ENCODE peak calls at places on chromosomes 11 and 22, in eight cellular contexts. One of them, this sample, is unnamed.

GRCh38 chr22:23064381-23065068 is 5.8 kb upstream of the GNAZ start:
- DNase-seq in PC-3: no peak
- DNase-seq in NAMALWA: no peak
- DNase-seq in anterior cingulate cortex: no peak
- DNase-seq in non-pigmented ciliary epithelial cell: no peak
- DNase-seq in CMK: no peak
- DNase-seq in left lobe of liver: peak
- DNase-seq in NCI-H1092 treated with DMSO at 0.1 percent for 48 hours: no peak
- DNase-seq in this sample: no peak

GRCh38 chr11:45805305-45806071 is 539 bp downstream of the SLC35C1 start:
- DNase-seq in PC-3: peak
- DNase-seq in NAMALWA: no peak
- DNase-seq in anterior cingulate cortex: no peak
- DNase-seq in non-pigmented ciliary epithelial cell: no peak
- DNase-seq in CMK: no peak
- DNase-seq in left lobe of liver: no peak
- DNase-seq in NCI-H1092 treated with DMSO at 0.1 percent for 48 hours: no peak
- DNase-seq in this sample: no peak

GRCh38 chr11:12684354-12684753 is 10.1 kb downstream of the TEAD1 start:
- DNase-seq in PC-3: no peak
- DNase-seq in NAMALWA: no peak
- DNase-seq in anterior cingulate cortex: no peak
- DNase-seq in non-pigmented ciliary epithelial cell: no peak
- DNase-seq in CMK: no peak
- DNase-seq in left lobe of liver: no peak
- DNase-seq in NCI-H1092 treated with DMSO at 0.1 percent for 48 hours: no peak
- DNase-seq in this sample: no peak

GRCh38 chr11:20131744-20132666 is 28.3 kb downstream of the DBX1 start:
- DNase-seq in PC-3: peak
- DNase-seq in NAMALWA: peak
- DNase-seq in anterior cingulate cortex: peak
- DNase-seq in non-pigmented ciliary epithelial cell: no peak
- DNase-seq in CMK: peak
- DNase-seq in left lobe of liver: peak
- DNase-seq in NCI-H1092 treated with DMSO at 0.1 percent for 48 hours: peak
- DNase-seq in this sample: peak

GRCh38 chr22:22902247-22902962 is 14.8 kb downstream of the IGLL5 start:
- DNase-seq in PC-3: no peak
- DNase-seq in NAMALWA: peak
- DNase-seq in anterior cingulate cortex: no peak
- DNase-seq in non-pigmented ciliary epithelial cell: no peak
- DNase-seq in CMK: no peak
- DNase-seq in left lobe of liver: no peak
- DNase-seq in NCI-H1092 treated with DMSO at 0.1 percent for 48 hours: no peak
- DNase-seq in this sample: no peak

GRCh38 chr11:62546937-62547625 is 475 bp upstream of the AHNAK start:
- DNase-seq in PC-3: peak
- DNase-seq in NAMALWA: no peak
- DNase-seq in anterior cingulate cortex: no peak
- DNase-seq in non-pigmented ciliary epithelial cell: no peak
- DNase-seq in CMK: no peak
- DNase-seq in left lobe of liver: peak
- DNase-seq in NCI-H1092 treated with DMSO at 0.1 percent for 48 hours: no peak
- DNase-seq in this sample: no peak

GRCh38 chr22:32721328-32722180 is 80.0 kb upstream of the TIMP3 start:
- DNase-seq in PC-3: no peak
- DNase-seq in NAMALWA: no peak
- DNase-seq in anterior cingulate cortex: no peak
- DNase-seq in non-pigmented ciliary epithelial cell: no peak
- DNase-seq in CMK: no peak
- DNase-seq in left lobe of liver: no peak
- DNase-seq in NCI-H1092 treated with DMSO at 0.1 percent for 48 hours: no peak
- DNase-seq in this sample: no peak

GRCh38 chr11:47616726-47617416 is 22.7 kb upstream of the C1QTNF4 start:
- DNase-seq in PC-3: peak
- DNase-seq in NAMALWA: peak
- DNase-seq in anterior cingulate cortex: peak
- DNase-seq in non-pigmented ciliary epithelial cell: no peak
- DNase-seq in CMK: peak
- DNase-seq in left lobe of liver: no peak
- DNase-seq in NCI-H1092 treated with DMSO at 0.1 percent for 48 hours: peak
- DNase-seq in this sample: peak

GRCh38 chr11:36066891-36067290 is 123.0 kb downstream of the LDLRAD3 start:
- DNase-seq in PC-3: no peak
- DNase-seq in NAMALWA: no peak
- DNase-seq in anterior cingulate cortex: no peak
- DNase-seq in non-pigmented ciliary epithelial cell: no peak
- DNase-seq in CMK: no peak
- DNase-seq in left lobe of liver: no peak
- DNase-seq in NCI-H1092 treated with DMSO at 0.1 percent for 48 hours: no peak
- DNase-seq in this sample: no peak

GRCh38 chr11:16843307-16843706 is 104.9 kb downstream of the C11orf58 start:
- DNase-seq in PC-3: peak
- DNase-seq in NAMALWA: no peak
- DNase-seq in anterior cingulate cortex: no peak
- DNase-seq in non-pigmented ciliary epithelial cell: no peak
- DNase-seq in CMK: no peak
- DNase-seq in left lobe of liver: no peak
- DNase-seq in NCI-H1092 treated with DMSO at 0.1 percent for 48 hours: peak
- DNase-seq in this sample: no peak

GRCh38 chr11:22668005-22668796 is 1.8 kb downstream of the GAS2 start:
- DNase-seq in PC-3: no peak
- DNase-seq in NAMALWA: no peak
- DNase-seq in anterior cingulate cortex: no peak
- DNase-seq in non-pigmented ciliary epithelial cell: no peak
- DNase-seq in CMK: no peak
- DNase-seq in left lobe of liver: no peak
- DNase-seq in NCI-H1092 treated with DMSO at 0.1 percent for 48 hours: no peak
- DNase-seq in this sample: no peak

GRCh38 chr11:82403640-82404305 is 329.9 kb downstream of the FAM181B start:
- DNase-seq in PC-3: no peak
- DNase-seq in NAMALWA: no peak
- DNase-seq in anterior cingulate cortex: no peak
- DNase-seq in non-pigmented ciliary epithelial cell: no peak
- DNase-seq in CMK: no peak
- DNase-seq in left lobe of liver: no peak
- DNase-seq in NCI-H1092 treated with DMSO at 0.1 percent for 48 hours: no peak
- DNase-seq in this sample: no peak

GRCh38 chr11:114062272-114062671 is 2.8 kb downstream of the ZBTB16 start:
- DNase-seq in PC-3: no peak
- DNase-seq in NAMALWA: no peak
- DNase-seq in anterior cingulate cortex: no peak
- DNase-seq in non-pigmented ciliary epithelial cell: no peak
- DNase-seq in CMK: no peak
- DNase-seq in left lobe of liver: no peak
- DNase-seq in NCI-H1092 treated with DMSO at 0.1 percent for 48 hours: no peak
- DNase-seq in this sample: no peak

GRCh38 chr22:48662476-48663150 is 1165.1 kb downstream of the BRD1 start:
- DNase-seq in PC-3: no peak
- DNase-seq in NAMALWA: no peak
- DNase-seq in anterior cingulate cortex: no peak
- DNase-seq in non-pigmented ciliary epithelial cell: no peak
- DNase-seq in CMK: no peak
- DNase-seq in left lobe of liver: no peak
- DNase-seq in NCI-H1092 treated with DMSO at 0.1 percent for 48 hours: no peak
- DNase-seq in this sample: no peak

GRCh38 chr11:65560555-65561418 is 2.6 kb upstream of the LTBP3 start:
- DNase-seq in PC-3: peak
- DNase-seq in NAMALWA: no peak
- DNase-seq in anterior cingulate cortex: peak
- DNase-seq in non-pigmented ciliary epithelial cell: peak
- DNase-seq in CMK: no peak
- DNase-seq in left lobe of liver: no peak
- DNase-seq in NCI-H1092 treated with DMSO at 0.1 percent for 48 hours: peak
- DNase-seq in this sample: no peak

GRCh38 chr11:110362916-110363574 is 66.6 kb upstream of the RDX start:
- DNase-seq in PC-3: peak
- DNase-seq in NAMALWA: no peak
- DNase-seq in anterior cingulate cortex: no peak
- DNase-seq in non-pigmented ciliary epithelial cell: no peak
- DNase-seq in CMK: no peak
- DNase-seq in left lobe of liver: peak
- DNase-seq in NCI-H1092 treated with DMSO at 0.1 percent for 48 hours: peak
- DNase-seq in this sample: no peak

GRCh38 chr22:48576333-48577013 is 1251.2 kb downstream of the BRD1 start:
- DNase-seq in PC-3: no peak
- DNase-seq in NAMALWA: no peak
- DNase-seq in anterior cingulate cortex: no peak
- DNase-seq in non-pigmented ciliary epithelial cell: no peak
- DNase-seq in CMK: no peak
- DNase-seq in left lobe of liver: no peak
- DNase-seq in NCI-H1092 treated with DMSO at 0.1 percent for 48 hours: no peak
- DNase-seq in this sample: no peak

GRCh38 chr11:69425895-69426544 is 55.4 kb upstream of the LINC01488 start:
- DNase-seq in PC-3: no peak
- DNase-seq in NAMALWA: no peak
- DNase-seq in anterior cingulate cortex: no peak
- DNase-seq in non-pigmented ciliary epithelial cell: no peak
- DNase-seq in CMK: no peak
- DNase-seq in left lobe of liver: no peak
- DNase-seq in NCI-H1092 treated with DMSO at 0.1 percent for 48 hours: no peak
- DNase-seq in this sample: no peak

GRCh38 chr22:37817705-37818311 is 5.4 kb upstream of the GALR3 start:
- DNase-seq in PC-3: peak
- DNase-seq in NAMALWA: peak
- DNase-seq in anterior cingulate cortex: peak
- DNase-seq in non-pigmented ciliary epithelial cell: no peak
- DNase-seq in CMK: peak
- DNase-seq in left lobe of liver: peak
- DNase-seq in NCI-H1092 treated with DMSO at 0.1 percent for 48 hours: peak
- DNase-seq in this sample: peak

GRCh38 chr11:93655581-93656255 is 5.8 kb upstream of the CEP295 start:
- DNase-seq in PC-3: peak
- DNase-seq in NAMALWA: no peak
- DNase-seq in anterior cingulate cortex: no peak
- DNase-seq in non-pigmented ciliary epithelial cell: no peak
- DNase-seq in CMK: no peak
- DNase-seq in left lobe of liver: no peak
- DNase-seq in NCI-H1092 treated with DMSO at 0.1 percent for 48 hours: no peak
- DNase-seq in this sample: no peak

GRCh38 chr11:17983569-17983968 is 29.3 kb downstream of the SERGEF start:
- DNase-seq in PC-3: no peak
- DNase-seq in NAMALWA: no peak
- DNase-seq in anterior cingulate cortex: no peak
- DNase-seq in non-pigmented ciliary epithelial cell: no peak
- DNase-seq in CMK: no peak
- DNase-seq in left lobe of liver: no peak
- DNase-seq in NCI-H1092 treated with DMSO at 0.1 percent for 48 hours: no peak
- DNase-seq in this sample: no peak

This sample was measured in OCI-LY7.